ENCODE peak calls at places on chromosomes 11 and 22, in eight cellular contexts. E is left ventricle myocardium inferior, X is right atrium auricular region, H is neural crest cell, I is upper lobe of right lung, N is cardiac fibroblast, T is AG04450, K is nephron progenitor cell. R is an unnamed sample.

GRCh38 chr11:45964911-45965389 is 42.5 kb downstream of the LARGE2 start:
- DNase-seq in T (peak; percentile 66), N (peak; percentile 89), I (no peak), X (peak; percentile 69), H (peak; percentile 59), K (peak; percentile 61), E (peak; percentile 24), R (peak; percentile 45)

GRCh38 chr11:79119491-79120284 is 321.1 kb downstream of the TENM4 start:
- DNase-seq in X (no peak), K (no peak), N (no peak), I (no peak), T (no peak), E (no peak), H (peak; percentile 29), R (no peak)

GRCh38 chr22:20571531-20572007 is 64.2 kb downstream of the MED15 start:
- DNase-seq in K (peak; percentile 64), H (peak; percentile 59), X (no peak), N (peak; percentile 49), I (no peak), T (no peak), E (peak; percentile 37), R (no peak)

GRCh38 chr22:44413211-44413610 is 84.8 kb downstream of the RTL6 start:
- DNase-seq in X (no peak), K (no peak), N (no peak), I (no peak), E (no peak), H (no peak), T (no peak), R (no peak)

GRCh38 chr11:69383946-69384547 is 90.1 kb downstream of the MYEOV start:
- DNase-seq in I (no peak), E (no peak), N (no peak), T (no peak), K (no peak), H (no peak), X (no peak), R (no peak)

GRCh38 chr22:19868773-19869471 is 14.2 kb upstream of the GNB1L start:
- DNase-seq in N (no peak), T (no peak), I (peak; percentile 48), E (peak; percentile 6), H (no peak), K (no peak), X (no peak), R (no peak)

GRCh38 chr22:47449508-47450270 is 687.2 kb downstream of the TBC1D22A start:
- DNase-seq in X (no peak), K (no peak), E (no peak), H (no peak), N (no peak), I (no peak), T (no peak), R (no peak)

GRCh38 chr22:41801147-41801819 is 804 bp downstream of the CCDC134 start:
- DNase-seq in E (no peak), H (no peak), I (no peak), T (no peak), N (no peak), X (no peak), K (no peak), R (no peak)

GRCh38 chr11:108538022-108538424 is 39.8 kb upstream of the POGLUT3 start:
- DNase-seq in E (no peak), I (peak; percentile 81), K (peak; percentile 10), X (no peak), N (no peak), T (no peak), H (no peak), R (no peak)

GRCh38 chr11:68960299-68961071 is 20.3 kb downstream of the MRGPRD start:
- DNase-seq in X (no peak), I (no peak), K (no peak), H (no peak), N (no peak), T (no peak), E (no peak), R (no peak)

GRCh38 chr11:104573431-104573830 is 324.8 kb downstream of the CASP12 start:
- DNase-seq in K (no peak), N (peak; percentile 42), T (peak; percentile 7), E (no peak), H (no peak), X (no peak), I (no peak), R (no peak)

GRCh38 chr22:22410121-22410520 is 98.4 kb downstream of the ZNF280B start:
- DNase-seq in T (no peak), H (no peak), N (peak; percentile 15), X (peak; percentile 57), E (peak; percentile 76), I (peak; percentile 71), K (no peak), R (no peak)

GRCh38 chr11:130671801-130672700 is 223.6 kb downstream of the ADAMTS15 start:
- DNase-seq in I (no peak), T (peak; percentile 84), E (peak; percentile 69), K (peak; percentile 41), H (peak; percentile 16), N (peak; percentile 96), X (peak; percentile 88), R (peak; percentile 89)

GRCh38 chr22:48305726-48306235 is 1521.9 kb downstream of the BRD1 start:
- DNase-seq in K (no peak), N (no peak), H (no peak), X (peak; percentile 47), E (no peak), T (no peak), I (no peak), R (no peak)

GRCh38 chr22:20186183-20186870 is 35.5 kb upstream of the CCDC188 start:
- DNase-seq in N (no peak), T (no peak), K (peak; percentile 44), I (no peak), E (no peak), H (no peak), X (no peak), R (no peak)

GRCh38 chr11:107570015-107570414 is 4.5 kb upstream of the ALKBH8 start:
- DNase-seq in E (no peak), I (no peak), X (no peak), T (no peak), N (no peak), H (no peak), K (no peak), R (no peak)

GRCh38 chr11:69963533-69964246 is 114.4 kb upstream of the ANO1 start:
- DNase-seq in I (no peak), N (no peak), X (no peak), K (no peak), E (no peak), H (no peak), T (no peak), R (no peak)

GRCh38 chr11:134037093-134037908 is 31.6 kb upstream of the JAM3 start:
- DNase-seq in N (peak; percentile 75), K (peak; percentile 78), E (peak; percentile 81), H (peak; percentile 41), T (peak; percentile 32), X (peak; percentile 75), I (peak; percentile 83), R (peak; percentile 70)

GRCh38 chr11:75577198-75577597 is 15.1 kb downstream of the SERPINH1 start:
- DNase-seq in I (peak; percentile 75), K (peak; percentile 71), N (peak; percentile 41), H (peak; percentile 52), E (no peak), T (no peak), X (no peak), R (no peak)
- TF ChIP-seq CTCF in I (peak; percentile 63), K (peak; percentile 49), N (peak; percentile 55), H (peak; percentile 64), E (peak; percentile 74), T (peak; percentile 57), X (peak; percentile 78), R (peak; percentile 58)

GRCh38 chr11:86954288-86955110 is 696 bp downstream of the FZD4 start:
- DNase-seq in N (no peak), T (no peak), I (peak; percentile 68), H (peak; percentile 30), K (peak; percentile 43), E (no peak), X (no peak), R (no peak)

GRCh38 chr11:86955111-86955673 is at the start of gene FZD4:
- DNase-seq in E (peak; percentile 94), T (peak; percentile 50), I (peak; percentile 95), X (peak; percentile 85), K (peak; percentile 94), N (peak; percentile 95), H (peak; percentile 79), R (peak; percentile 72)

GRCh38 chr11:86952933-86953637 is 2.1 kb downstream of the FZD4 start:
- DNase-seq in X (no peak), N (peak; percentile 55), I (no peak), K (no peak), T (no peak), H (no peak), E (no peak), R (no peak)

GRCh38 chr11:86958259-86958658 is 3.1 kb upstream of the FZD4 start:
- DNase-seq in K (no peak), I (no peak), T (no peak), H (no peak), E (no peak), N (no peak), X (no peak), R (no peak)

GRCh38 chr11:86955674-86956522 is 703 bp upstream of the FZD4 start:
- DNase-seq in I (peak; percentile 92), X (peak; percentile 94), H (peak; percentile 69), K (peak; percentile 89), E (peak; percentile 90), N (peak; percentile 87), T (no peak), R (no peak)
- TF ChIP-seq CTCF in I (no peak), X (peak; percentile 83), H (no peak), K (no peak), E (peak; percentile 61), N (peak; percentile 2), T (peak; percentile 24), R (no peak)

GRCh38 chr22:45833613-45834012 is 143.3 kb downstream of the WNT7B start:
- DNase-seq in K (no peak), E (no peak), T (no peak), X (no peak), I (no peak), H (no peak), N (no peak), R (no peak)

GRCh38 chr22:45832180-45832579 is 144.8 kb downstream of the WNT7B start:
- DNase-seq in N (no peak), T (no peak), X (no peak), E (no peak), H (no peak), K (no peak), I (no peak), R (no peak)

GRCh38 chr22:45832959-45833580 is 143.9 kb downstream of the WNT7B start:
- DNase-seq in X (no peak), E (no peak), K (no peak), I (no peak), H (no peak), T (no peak), N (no peak), R (no peak)

GRCh38 chr22:45830531-45831245 is 146.3 kb downstream of the WNT7B start:
- DNase-seq in X (no peak), N (no peak), T (no peak), E (no peak), K (no peak), H (no peak), I (no peak), R (no peak)

GRCh38 chr22:45831394-45831793 is 145.6 kb downstream of the WNT7B start:
- DNase-seq in N (peak; percentile 37), E (no peak), I (no peak), T (no peak), K (no peak), X (no peak), H (no peak), R (no peak)
- TF ChIP-seq CTCF in N (peak; percentile 69), E (peak; percentile 38), I (peak; percentile 33), T (peak; percentile 59), K (no peak), X (peak; percentile 46), H (no peak), R (peak; percentile 61)

GRCh38 chr11:14290422-14290821 is 68.6 kb downstream of the RRAS2 start:
- DNase-seq in H (no peak), E (no peak), N (no peak), X (no peak), K (no peak), T (no peak), I (no peak), R (no peak)
- TF ChIP-seq CTCF in H (no peak), E (no peak), N (no peak), X (no peak), K (no peak), T (no peak), I (no peak), R (no peak)

R was measured in AG09319.